ENCODE peak calls at places on chromosome 21, in six cellular contexts. N is spleen, H is right lobe of liver, S is transverse colon, Y is astrocyte of the spinal cord, I is psoas muscle. Q is an unnamed sample.

GRCh38 chr21:19120591-19120990 is 717.0 kb upstream of the TMPRSS15 start:
- DNase-seq in N (no peak), H (no peak), S (no peak), Y (no peak), I (no peak), Q (no peak)

GRCh38 chr21:35239811-35240219 is 190.7 kb upstream of the RUNX1 start:
- DNase-seq in N (no peak), H (no peak), S (no peak), Y (no peak), I (peak), Q (no peak)

GRCh38 chr21:36456714-36457399 is 23.1 kb downstream of the CLDN14 start:
- DNase-seq in N (no peak), H (no peak), S (no peak), Y (peak), I (no peak), Q (peak)

GRCh38 chr21:43590220-43590619 is 69.1 kb downstream of the HSF2BP start:
- DNase-seq in N (no peak), H (no peak), S (no peak), Y (peak), I (no peak), Q (no peak)

GRCh38 chr21:35325953-35326352 is 276.9 kb upstream of the RUNX1 start:
- DNase-seq in N (no peak), H (no peak), S (no peak), Y (no peak), I (no peak), Q (no peak)

GRCh38 chr21:10616535-10616934 is 95.2 kb downstream of the TPTE start:
- DNase-seq in N (peak), H (peak), S (no peak), Y (no peak), I (no peak), Q (no peak)

GRCh38 chr21:46038341-46038829 is 56.8 kb downstream of the COL6A1 start:
- DNase-seq in N (no peak), H (no peak), S (no peak), Y (no peak), I (no peak), Q (no peak)

GRCh38 chr21:35226960-35227741 is 178.0 kb upstream of the RUNX1 start:
- DNase-seq in N (no peak), H (no peak), S (peak), Y (no peak), I (no peak), Q (no peak)

GRCh38 chr21:35658242-35658641 is 402.1 kb downstream of the SETD4 start:
- DNase-seq in N (no peak), H (no peak), S (no peak), Y (peak), I (no peak), Q (no peak)

GRCh38 chr21:43864806-43865470 is at the start of gene AGPAT3:
- DNase-seq in N (peak), H (peak), S (no peak), Y (no peak), I (no peak), Q (no peak)

GRCh38 chr21:42836402-42836666 is 43.0 kb downstream of the WDR4 start:
- DNase-seq in N (no peak), H (no peak), S (no peak), Y (no peak), I (no peak), Q (no peak)

GRCh38 chr21:36610201-36610600 is 88.7 kb upstream of the SIM2 start:
- DNase-seq in N (no peak), H (no peak), S (no peak), Y (peak), I (no peak), Q (no peak)

GRCh38 chr21:35940074-35940927 is 120.0 kb downstream of the SETD4 start:
- DNase-seq in N (no peak), H (no peak), S (peak), Y (peak), I (peak), Q (no peak)

GRCh38 chr21:29313662-29314408 is 15.1 kb downstream of the BACH1 start:
- DNase-seq in N (no peak), H (no peak), S (no peak), Y (no peak), I (no peak), Q (no peak)

GRCh38 chr21:20701235-20701634 is 297.0 kb upstream of the NCAM2 start:
- DNase-seq in N (no peak), H (no peak), S (no peak), Y (no peak), I (no peak), Q (no peak)

GRCh38 chr21:19908386-19908785 is 1089.8 kb upstream of the NCAM2 start:
- DNase-seq in N (no peak), H (no peak), S (no peak), Y (no peak), I (no peak), Q (no peak)

GRCh38 chr21:26140185-26140584 is 30.4 kb downstream of the APP start:
- DNase-seq in N (no peak), H (no peak), S (peak), Y (peak), I (peak), Q (no peak)
- H3K4me3 ChIP-seq in N (no peak), H (no peak), S (no peak), Y (no peak), I (no peak), Q (no peak)

DNA sequence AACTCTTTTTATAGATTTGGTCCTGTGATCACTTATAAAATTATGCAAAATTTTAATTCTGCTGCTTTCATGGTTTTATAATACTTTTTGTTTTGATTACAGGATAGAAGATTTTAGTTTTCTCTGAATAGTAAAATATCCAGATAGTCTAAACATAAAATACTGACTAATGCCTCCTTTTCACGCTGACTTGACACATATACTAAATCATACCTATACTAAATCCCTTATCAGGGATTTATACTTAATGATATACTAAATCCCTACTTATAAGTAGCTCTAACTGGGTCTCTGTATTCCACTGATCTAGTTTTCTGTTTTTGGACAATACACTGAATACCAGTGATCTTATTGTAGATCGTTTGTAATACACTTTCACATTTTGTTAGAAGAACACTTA is 128.0 kb downstream of the USP25 start:
- DNase-seq in N (no peak), H (no peak), S (no peak), Y (no peak), I (no peak), Q (no peak)
- H3K4me3 ChIP-seq in N (no peak), H (no peak), S (no peak), Y (no peak), I (no peak), Q (no peak)

GRCh38 chr21:17783003-17783402 is 36.2 kb downstream of the C21orf91 start:
- DNase-seq in N (no peak), H (no peak), S (no peak), Y (no peak), I (no peak), Q (no peak)
- H3K4me3 ChIP-seq in N (no peak), H (no peak), S (no peak), Y (no peak), I (no peak), Q (no peak)

GRCh38 chr21:30979054-30979453 is 59.2 kb downstream of the KRTAP19-8 start:
- DNase-seq in N (no peak), H (no peak), S (no peak), Y (no peak), I (no peak), Q (no peak)
- H3K4me3 ChIP-seq in N (no peak), H (no peak), S (no peak), Y (no peak), I (no peak), Q (no peak)

GRCh38 chr21:45013271-45013841 is 61.0 kb upstream of the ADARB1 start:
- DNase-seq in N (peak), H (peak), S (no peak), Y (no peak), I (no peak), Q (no peak)
- H3K4me3 ChIP-seq in N (no peak), H (no peak), S (no peak), Y (no peak), I (no peak), Q (no peak)

GRCh38 chr21:40901690-40902089 is 54.7 kb upstream of the DSCAM start:
- DNase-seq in N (no peak), H (no peak), S (no peak), Y (no peak), I (no peak), Q (no peak)
- H3K4me3 ChIP-seq in N (no peak), H (no peak), S (no peak), Y (no peak), I (no peak), Q (no peak)

DNA sequence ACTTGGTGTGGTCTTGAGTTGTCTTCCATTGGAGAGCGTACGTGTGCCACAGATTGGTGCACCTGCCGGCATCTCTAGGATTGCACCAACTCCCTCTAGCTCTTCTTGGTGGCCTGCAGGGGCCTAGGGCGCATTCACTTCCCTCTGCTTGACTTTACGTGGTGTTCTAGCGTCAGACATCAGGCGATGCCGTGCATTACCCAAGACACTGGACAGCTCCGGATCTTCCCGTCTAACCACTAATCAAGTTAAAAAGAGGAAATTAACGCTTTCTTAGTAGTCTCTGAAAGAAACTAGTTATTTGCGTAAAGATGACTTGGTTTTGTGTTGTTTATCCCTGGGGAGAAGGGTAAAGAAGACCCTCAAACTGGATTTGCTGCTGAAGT is 510 bp upstream of the IL10RB start:
- DNase-seq in N (peak), H (peak), S (peak), Y (no peak), I (peak), Q (no peak)
- H3K4me3 ChIP-seq in N (peak), H (peak), S (peak), Y (peak), I (peak), Q (peak)

GRCh38 chr21:39633043-39633442 is 20.3 kb downstream of the B3GALT5 start:
- DNase-seq in N (no peak), H (no peak), S (no peak), Y (peak), I (no peak), Q (no peak)
- H3K4me3 ChIP-seq in N (no peak), H (no peak), S (no peak), Y (no peak), I (no peak), Q (no peak)